ENCODE peak calls at places on chromosomes 3 and 15, in four cellular contexts. One of them, this sample, is unnamed.

GRCh38 chr3:24390169-24390821 is 104.4 kb downstream of the THRB start:
- DNase-seq in fibroblast of lung: no peak
- DNase-seq in myocyte: peak; percentile 23
- DNase-seq in NT2/D1: no peak
- DNase-seq in this sample: no peak

GRCh38 chr3:52433328-52434060 is 11.4 kb downstream of the SEMA3G start:
- DNase-seq in NT2/D1: no peak
- DNase-seq in fibroblast of lung: no peak
- DNase-seq in myocyte: no peak
- DNase-seq in this sample: no peak

GRCh38 chr3:84967767-84968581 is 9.2 kb downstream of the CADM2 start:
- DNase-seq in fibroblast of lung: peak; percentile 21
- DNase-seq in NT2/D1: peak; percentile 35
- DNase-seq in myocyte: no peak
- DNase-seq in this sample: no peak

GRCh38 chr3:94596141-94596540 is 533.3 kb downstream of the NSUN3 start:
- DNase-seq in fibroblast of lung: no peak
- DNase-seq in NT2/D1: no peak
- DNase-seq in myocyte: no peak
- DNase-seq in this sample: no peak

GRCh38 chr3:37096292-37096691 is 78.1 kb downstream of the LRRFIP2 start:
- DNase-seq in NT2/D1: peak; percentile 27
- DNase-seq in myocyte: peak; percentile 53
- DNase-seq in fibroblast of lung: peak; percentile 84
- DNase-seq in this sample: no peak

GRCh38 chr3:79467721-79468120 is 300.1 kb downstream of the ROBO1 start:
- DNase-seq in fibroblast of lung: peak; percentile 23
- DNase-seq in NT2/D1: peak; percentile 32
- DNase-seq in myocyte: no peak
- DNase-seq in this sample: no peak

GRCh38 chr3:143124683-143125520 is 5.3 kb downstream of the CHST2 start:
- DNase-seq in NT2/D1: no peak
- DNase-seq in myocyte: no peak
- DNase-seq in fibroblast of lung: no peak
- DNase-seq in this sample: no peak

GRCh38 chr3:52193059-52193458 is 4.9 kb upstream of the ALAS1 start:
- DNase-seq in NT2/D1: no peak
- DNase-seq in fibroblast of lung: peak; percentile 25
- DNase-seq in myocyte: peak; percentile 87
- DNase-seq in this sample: no peak

GRCh38 chr3:197135212-197135611 is 105.6 kb upstream of the MELTF start:
- DNase-seq in fibroblast of lung: peak; percentile 51
- DNase-seq in myocyte: no peak
- DNase-seq in NT2/D1: no peak
- DNase-seq in this sample: no peak

GRCh38 chr3:146625117-146625775 is 20.1 kb upstream of the PLSCR5 start:
- DNase-seq in fibroblast of lung: no peak
- DNase-seq in NT2/D1: no peak
- DNase-seq in myocyte: peak; percentile 38
- DNase-seq in this sample: no peak

GRCh38 chr3:125053304-125053699 is 2.5 kb downstream of the HEG1 start:
- DNase-seq in myocyte: no peak
- DNase-seq in NT2/D1: no peak
- DNase-seq in fibroblast of lung: no peak
- DNase-seq in this sample: no peak

GRCh38 chr3:184354121-184354728 is 7.2 kb downstream of the CLCN2 start:
- DNase-seq in myocyte: peak; percentile 37
- DNase-seq in NT2/D1: no peak
- DNase-seq in fibroblast of lung: no peak
- DNase-seq in this sample: no peak

GRCh38 chr3:172100482-172100881 is 61.1 kb downstream of the FNDC3B start:
- DNase-seq in myocyte: no peak
- DNase-seq in fibroblast of lung: no peak
- DNase-seq in NT2/D1: no peak
- DNase-seq in this sample: no peak

GRCh38 chr3:34213481-34213880 is 415.1 kb downstream of the PDCD6IP start:
- DNase-seq in NT2/D1: no peak
- DNase-seq in myocyte: no peak
- DNase-seq in fibroblast of lung: peak; percentile 4
- DNase-seq in this sample: no peak

GRCh38 chr15:59190291-59190690 is 16.4 kb upstream of the LDHAL6B start:
- DNase-seq in fibroblast of lung: peak; percentile 35
- DNase-seq in myocyte: peak; percentile 62
- DNase-seq in NT2/D1: no peak
- DNase-seq in this sample: no peak

GRCh38 chr15:48469681-48470080 is 138.5 kb downstream of the DUT start:
- DNase-seq in myocyte: peak; percentile 11
- DNase-seq in NT2/D1: no peak
- DNase-seq in fibroblast of lung: peak; percentile 63
- DNase-seq in this sample: no peak

GRCh38 chr3:70947584-70947983 is 635.1 kb upstream of the MDFIC2 start:
- DNase-seq in NT2/D1: no peak
- DNase-seq in fibroblast of lung: peak; percentile 70
- DNase-seq in myocyte: no peak
- DNase-seq in this sample: no peak

GRCh38 chr15:74955796-74956647 is 550 bp downstream of the RPP25 start:
- DNase-seq in myocyte: no peak
- DNase-seq in NT2/D1: peak; percentile 39
- DNase-seq in fibroblast of lung: peak; percentile 53
- DNase-seq in this sample: peak; percentile 63

GRCh38 chr15:65752151-65752700 is 39.9 kb downstream of the DENND4A start:
- DNase-seq in fibroblast of lung: peak; percentile 53
- DNase-seq in NT2/D1: no peak
- DNase-seq in myocyte: no peak
- DNase-seq in this sample: no peak

GRCh38 chr3:8237893-8238292 is 263.7 kb upstream of the LMCD1 start:
- DNase-seq in fibroblast of lung: peak; percentile 30
- DNase-seq in myocyte: no peak
- DNase-seq in NT2/D1: no peak
- DNase-seq in this sample: no peak

GRCh38 chr15:55289011-55289572 is 521 bp downstream of the RAB27A start:
- DNase-seq in fibroblast of lung: no peak
- DNase-seq in NT2/D1: no peak
- DNase-seq in myocyte: no peak
- DNase-seq in this sample: no peak

GRCh38 chr15:22831473-22831872 is 7.0 kb upstream of the NIPA2 start:
- DNase-seq in myocyte: no peak
- DNase-seq in fibroblast of lung: no peak
- DNase-seq in NT2/D1: no peak
- DNase-seq in this sample: no peak

GRCh38 chr15:95770191-95770590 is 560.3 kb upstream of the NR2F2 start:
- DNase-seq in myocyte: peak; percentile 36
- DNase-seq in fibroblast of lung: peak; percentile 69
- DNase-seq in NT2/D1: no peak
- DNase-seq in this sample: no peak

GRCh38 chr3:52483577-52484495 is 11.3 kb upstream of the STAB1 start:
- DNase-seq in myocyte: no peak
- DNase-seq in NT2/D1: no peak
- DNase-seq in fibroblast of lung: peak; percentile 67
- DNase-seq in this sample: no peak

GRCh38 chr3:34842706-34843478 is 796.4 kb upstream of the ARPP21 start:
- DNase-seq in NT2/D1: no peak
- DNase-seq in fibroblast of lung: peak; percentile 10
- DNase-seq in myocyte: peak; percentile 83
- DNase-seq in this sample: no peak

GRCh38 chr3:45557471-45557870 is 37.1 kb upstream of the LIMD1 start:
- DNase-seq in myocyte: no peak
- DNase-seq in fibroblast of lung: no peak
- DNase-seq in NT2/D1: no peak
- DNase-seq in this sample: no peak